ENCODE peak calls at places on chromosomes 12 and 14, in eight cellular contexts. N is right atrium auricular region, M is HL-60, P is fibroblast of the aortic adventitia, C is progenitor cell of endocrine pancreas, R is GM13976, F is tibial nerve, V is cardiac muscle cell. X is an unnamed sample.

GRCh38 chr12:40017488-40017887 is 88.4 kb downstream of the SLC2A13 start:
- DNase-seq in N (no peak), M (no peak), P (no peak), C (no peak), R (no peak), F (no peak), V (no peak), X (no peak)

GRCh38 chr14:90061849-90062794 is at the start of gene KCNK13:
- DNase-seq in N (no peak), M (no peak), P (no peak), C (no peak), R (peak), F (no peak), V (no peak), X (peak)

GRCh38 chr12:13534645-13535398 is 338.3 kb downstream of the EMP1 start:
- DNase-seq in N (peak), M (peak), P (peak), C (peak), R (peak), F (peak), V (peak), X (no peak)

GRCh38 chr14:102937331-102938175 is 15.1 kb downstream of the AMN start:
- DNase-seq in N (no peak), M (no peak), P (no peak), C (no peak), R (no peak), F (no peak), V (no peak), X (peak)

GRCh38 chr14:59107819-59108218 is 80.6 kb upstream of the DAAM1 start:
- DNase-seq in N (no peak), M (no peak), P (no peak), C (no peak), R (no peak), F (no peak), V (no peak), X (no peak)

GRCh38 chr14:101972126-101972785 is 7.9 kb downstream of the DYNC1H1 start:
- DNase-seq in N (peak), M (peak), P (peak), C (no peak), R (no peak), F (peak), V (peak), X (no peak)

GRCh38 chr14:90608281-90608680 is 207.9 kb downstream of the TTC7B start:
- DNase-seq in N (no peak), M (no peak), P (no peak), C (no peak), R (no peak), F (no peak), V (no peak), X (no peak)

GRCh38 chr14:73783107-73783727 is 68.4 kb upstream of the PTGR2 start:
- DNase-seq in N (no peak), M (no peak), P (no peak), C (no peak), R (no peak), F (no peak), V (no peak), X (no peak)

GRCh38 chr12:110180591-110181005 is 56.4 kb downstream of the IFT81 start:
- DNase-seq in N (no peak), M (no peak), P (peak), C (no peak), R (no peak), F (no peak), V (peak), X (no peak)

GRCh38 chr12:106417926-106418910 is 60.7 kb downstream of the POLR3B start:
- DNase-seq in N (no peak), M (no peak), P (peak), C (no peak), R (no peak), F (no peak), V (peak), X (no peak)

GRCh38 chr12:112905451-112906089 is 1.2 kb upstream of the OAS1 start:
- DNase-seq in N (no peak), M (no peak), P (no peak), C (no peak), R (no peak), F (no peak), V (no peak), X (no peak)

GRCh38 chr12:104137175-104137901 is 672 bp downstream of the NFYB start:
- DNase-seq in N (no peak), M (peak), P (peak), C (peak), R (peak), F (no peak), V (peak), X (peak)

GRCh38 chr12:19530631-19531020 is 91.3 kb downstream of the AEBP2 start:
- DNase-seq in N (no peak), M (no peak), P (peak), C (no peak), R (no peak), F (no peak), V (peak), X (no peak)

GRCh38 chr12:109544955-109545531 is 28.3 kb downstream of the MMAB start:
- DNase-seq in N (no peak), M (no peak), P (peak), C (no peak), R (no peak), F (no peak), V (peak), X (no peak)

GRCh38 chr14:103801459-103801858 is 45.9 kb downstream of the PPP1R13B start:
- DNase-seq in N (no peak), M (peak), P (peak), C (no peak), R (no peak), F (no peak), V (peak), X (peak)

GRCh38 chr12:97748298-97748697 is 285.7 kb downstream of the RMST start:
- DNase-seq in N (no peak), M (no peak), P (no peak), C (no peak), R (no peak), F (no peak), V (no peak), X (no peak)

GRCh38 chr12:131055596-131056233 is 102.0 kb downstream of the ADGRD1 start:
- DNase-seq in N (no peak), M (no peak), P (no peak), C (no peak), R (no peak), F (no peak), V (no peak), X (no peak)

GRCh38 chr12:109864916-109865315 is 15.4 kb downstream of the GLTP start:
- DNase-seq in N (no peak), M (no peak), P (no peak), C (no peak), R (no peak), F (no peak), V (no peak), X (no peak)

GRCh38 chr14:61281186-61281676 is at the start of gene TMEM30B:
- DNase-seq in N (no peak), M (no peak), P (no peak), C (peak), R (peak), F (no peak), V (no peak), X (peak)

GRCh38 chr12:129002447-129002846 is 149.2 kb downstream of the GLT1D1 start:
- DNase-seq in N (no peak), M (no peak), P (no peak), C (no peak), R (no peak), F (no peak), V (no peak), X (no peak)

GRCh38 chr14:100665518-100666032 is 61.1 kb upstream of the DLK1 start:
- DNase-seq in N (no peak), M (no peak), P (peak), C (no peak), R (no peak), F (no peak), V (no peak), X (no peak)

GRCh38 chr14:67532998-67533753 is at the start of gene PLEKHH1:
- DNase-seq in N (peak), M (no peak), P (peak), C (peak), R (peak), F (peak), V (peak), X (peak)

GRCh38 chr14:21924479-21924878 is 250.9 kb upstream of the OR4E1 start:
- DNase-seq in N (no peak), M (no peak), P (no peak), C (no peak), R (no peak), F (no peak), V (no peak), X (peak)

GRCh38 chr12:124881123-124881522 is 17.5 kb upstream of the SCARB1 start:
- DNase-seq in N (no peak), M (no peak), P (no peak), C (no peak), R (no peak), F (no peak), V (peak), X (peak)

GRCh38 chr12:31966558-31967205 is 7.5 kb downstream of the RESF1 start:
- DNase-seq in N (no peak), M (no peak), P (peak), C (no peak), R (no peak), F (no peak), V (no peak), X (no peak)

GRCh38 chr12:21026302-21026701 is 104.7 kb upstream of the SLCO1B1 start:
- DNase-seq in N (no peak), M (no peak), P (no peak), C (no peak), R (no peak), F (no peak), V (no peak), X (no peak)

GRCh38 chr12:89073027-89073398 is 279.3 kb downstream of the DUSP6 start:
- DNase-seq in N (no peak), M (no peak), P (peak), C (no peak), R (no peak), F (no peak), V (peak), X (no peak)

GRCh38 chr14:83561261-83561660 is 1968.7 kb upstream of the FLRT2 start:
- DNase-seq in N (no peak), M (no peak), P (no peak), C (no peak), R (no peak), F (no peak), V (no peak), X (peak)

GRCh38 chr12:121718653-121719239 is 6.2 kb downstream of the TMEM120B start:
- DNase-seq in N (no peak), M (no peak), P (no peak), C (no peak), R (no peak), F (no peak), V (no peak), X (no peak)

GRCh38 chr12:124774462-124775167 is 89.0 kb downstream of the SCARB1 start:
- DNase-seq in N (peak), M (peak), P (peak), C (no peak), R (peak), F (peak), V (peak), X (no peak)

GRCh38 chr14:102798926-102799325 is 21.7 kb downstream of the TRAF3 start:
- DNase-seq in N (no peak), M (no peak), P (no peak), C (no peak), R (peak), F (no peak), V (no peak), X (no peak)

GRCh38 chr12:48980953-48981756 is 3.0 kb downstream of the WNT1 start:
- DNase-seq in N (no peak), M (no peak), P (no peak), C (no peak), R (peak), F (no peak), V (no peak), X (peak)

GRCh38 chr12:93109794-93110203 is 180.7 kb upstream of the EEA1 start:
- DNase-seq in N (no peak), M (no peak), P (no peak), C (no peak), R (peak), F (no peak), V (no peak), X (no peak)

GRCh38 chr12:1805441-1806081 is 14.8 kb upstream of the LRTM2 start:
- DNase-seq in N (no peak), M (no peak), P (no peak), C (no peak), R (no peak), F (no peak), V (no peak), X (peak)

GRCh38 chr14:69610020-69610858 is 1.2 kb upstream of the SUSD6 start:
- DNase-seq in N (no peak), M (no peak), P (no peak), C (no peak), R (no peak), F (peak), V (no peak), X (no peak)

GRCh38 chr14:77265187-77265515 is 5.9 kb downstream of the NGB start:
- DNase-seq in N (no peak), M (no peak), P (no peak), C (no peak), R (no peak), F (no peak), V (no peak), X (no peak)

X was measured in upper lobe of left lung.